ENCODE peak calls at places on chromosomes 4 and X, in nine cellular contexts. F is body of pancreas; D is choroid plexus epithelial cell; N is pancreas; M is A549; S is GM12878; R is GM06990; G is astrocyte of the spinal cord; O is naive thymus-derived CD4-positive, alpha-beta T cell. X is an unnamed sample.
A peak's percentile ranks its signal among the peaks of the same experiment; 100 is the strongest.

GRCh38 chr4:155033604-155034003 is 174.8 kb upstream of the NPY2R start:
- DNase-seq in F (no peak), D (no peak), N (no peak), M (no peak), S (no peak), R (no peak), G (no peak), O (no peak), X (no peak)

GRCh38 chr4:57109847-57110634 is at the start of gene IGFBP7:
- DNase-seq in F (peak; percentile 42), D (peak; percentile 67), N (peak; percentile 53), M (no peak), S (no peak), R (peak; percentile 9), G (peak; percentile 60), O (no peak), X (peak; percentile 63)

GRCh38 chr4:102599455-102599854 is 98.3 kb downstream of the NFKB1 start:
- DNase-seq in F (no peak), D (no peak), N (no peak), M (no peak), S (no peak), R (no peak), G (no peak), O (no peak), X (no peak)

GRCh38 chrX:39935414-39936064 is 162.2 kb downstream of the BCOR start:
- DNase-seq in F (no peak), D (peak; percentile 65), N (no peak), M (no peak), S (no peak), R (no peak), G (peak; percentile 50), O (no peak), X (no peak)

GRCh38 chrX:68820476-68821110 is 8.2 kb upstream of the EFNB1 start:
- DNase-seq in F (no peak), D (no peak), N (no peak), M (no peak), S (no peak), R (no peak), G (no peak), O (no peak), X (no peak)

GRCh38 chrX:14027511-14028019 is 2.1 kb downstream of the GEMIN8 start:
- DNase-seq in F (no peak), D (peak; percentile 46), N (no peak), M (no peak), S (peak; percentile 63), R (peak; percentile 67), G (peak; percentile 65), O (no peak), X (peak; percentile 87)

GRCh38 chr4:156609421-156609820 is 362.2 kb downstream of the PDGFC start:
- DNase-seq in F (no peak), D (no peak), N (no peak), M (no peak), S (no peak), R (no peak), G (no peak), O (no peak), X (no peak)

GRCh38 chr4:37225778-37226177 is 18.8 kb upstream of the NWD2 start:
- DNase-seq in F (no peak), D (no peak), N (no peak), M (no peak), S (no peak), R (no peak), G (no peak), O (no peak), X (no peak)

GRCh38 chr4:14650127-14650526 is 352.2 kb upstream of the CPEB2 start:
- DNase-seq in F (no peak), D (peak; percentile 49), N (no peak), M (no peak), S (no peak), R (no peak), G (peak; percentile 38), O (no peak), X (peak; percentile 19)

GRCh38 chrX:136768469-136769084 is 12.2 kb downstream of the ARHGEF6 start:
- DNase-seq in F (peak; percentile 35), D (peak; percentile 90), N (peak; percentile 29), M (no peak), S (no peak), R (peak; percentile 38), G (peak; percentile 95), O (no peak), X (peak; percentile 82)

GRCh38 chr4:128725405-128725804 is 84.1 kb upstream of the JADE1 start:
- DNase-seq in F (peak; percentile 62), D (no peak), N (peak; percentile 37), M (no peak), S (no peak), R (no peak), G (no peak), O (no peak), X (no peak)

GRCh38 chr4:2254665-2255500 is 7.0 kb downstream of the MXD4 start:
- DNase-seq in F (no peak), D (no peak), N (peak; percentile 7), M (no peak), S (no peak), R (peak; percentile 4), G (no peak), O (no peak), X (no peak)

GRCh38 chr4:40322853-40323252 is 12.3 kb upstream of the CHRNA9 start:
- DNase-seq in F (no peak), D (no peak), N (no peak), M (no peak), S (no peak), R (no peak), G (no peak), O (no peak), X (no peak)

GRCh38 chr4:87559090-87559837 is 30.1 kb upstream of the SPARCL1 start:
- DNase-seq in F (no peak), D (no peak), N (no peak), M (no peak), S (peak; percentile 50), R (peak; percentile 25), G (no peak), O (peak; percentile 36), X (no peak)

GRCh38 chrX:49198540-49199314 is 1.3 kb downstream of the SYP start:
- DNase-seq in F (no peak), D (no peak), N (no peak), M (no peak), S (no peak), R (no peak), G (no peak), O (no peak), X (no peak)
- H3K4me3 ChIP-seq in F (no peak overlapping the region), D (no peak overlapping the region), N (no peak overlapping the region), M (no peak overlapping the region), S (no peak overlapping the region), R (no peak overlapping the region), G (no peak overlapping the region), O (no peak overlapping the region), X (no peak overlapping the region)

GRCh38 chr4:47469951-47470350 is 6.4 kb upstream of the COMMD8 start:
- DNase-seq in F (no peak), D (peak; percentile 76), N (no peak), M (no peak), S (no peak), R (no peak), G (peak; percentile 57), O (no peak), X (peak; percentile 67)

GRCh38 chr4:47473351-47473750 is 9.8 kb upstream of the COMMD8 start:
- DNase-seq in F (no peak), D (no peak), N (no peak), M (no peak), S (no peak), R (no peak), G (no peak), O (no peak), X (no peak)

GRCh38 chr4:47471591-47471990 is 8.1 kb upstream of the COMMD8 start:
- DNase-seq in F (no peak), D (no peak), N (no peak), M (no peak), S (no peak), R (no peak), G (no peak), O (no peak), X (no peak)

GRCh38 chr4:47468686-47469365 is 5.3 kb upstream of the COMMD8 start:
- DNase-seq in F (no peak), D (peak; percentile 69), N (no peak), M (no peak), S (no peak), R (no peak), G (peak; percentile 32), O (no peak), X (peak; percentile 31)

DNA sequence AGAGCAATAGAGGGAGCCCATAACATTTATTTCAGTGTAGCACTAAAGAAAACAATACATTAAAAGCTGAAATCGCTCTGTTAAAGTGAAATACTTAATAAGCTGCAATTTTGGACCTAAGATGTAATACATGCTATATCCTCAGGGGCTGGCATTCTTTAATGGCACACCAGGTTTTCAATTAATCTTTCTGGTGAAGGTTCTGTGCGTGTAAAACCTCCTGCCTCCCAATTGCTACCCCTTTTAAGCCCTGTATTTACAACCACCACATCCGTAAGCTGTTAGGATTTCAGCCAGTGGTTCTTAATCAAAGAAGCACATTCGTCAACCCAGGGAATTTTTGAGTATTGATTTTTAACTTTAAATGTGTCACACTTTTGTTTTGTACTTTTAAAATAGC is 7.6 kb upstream of the COMMD8 start:
- DNase-seq in F (no peak), D (no peak), N (no peak), M (no peak), S (no peak), R (no peak), G (no peak), O (no peak), X (no peak)
- H3K4me3 ChIP-seq in F (no peak overlapping the region), D (no peak overlapping the region), N (no peak overlapping the region), M (no peak overlapping the region), S (no peak overlapping the region), R (no peak overlapping the region), G (no peak overlapping the region), O (no peak overlapping the region), X (no peak overlapping the region)

DNA sequence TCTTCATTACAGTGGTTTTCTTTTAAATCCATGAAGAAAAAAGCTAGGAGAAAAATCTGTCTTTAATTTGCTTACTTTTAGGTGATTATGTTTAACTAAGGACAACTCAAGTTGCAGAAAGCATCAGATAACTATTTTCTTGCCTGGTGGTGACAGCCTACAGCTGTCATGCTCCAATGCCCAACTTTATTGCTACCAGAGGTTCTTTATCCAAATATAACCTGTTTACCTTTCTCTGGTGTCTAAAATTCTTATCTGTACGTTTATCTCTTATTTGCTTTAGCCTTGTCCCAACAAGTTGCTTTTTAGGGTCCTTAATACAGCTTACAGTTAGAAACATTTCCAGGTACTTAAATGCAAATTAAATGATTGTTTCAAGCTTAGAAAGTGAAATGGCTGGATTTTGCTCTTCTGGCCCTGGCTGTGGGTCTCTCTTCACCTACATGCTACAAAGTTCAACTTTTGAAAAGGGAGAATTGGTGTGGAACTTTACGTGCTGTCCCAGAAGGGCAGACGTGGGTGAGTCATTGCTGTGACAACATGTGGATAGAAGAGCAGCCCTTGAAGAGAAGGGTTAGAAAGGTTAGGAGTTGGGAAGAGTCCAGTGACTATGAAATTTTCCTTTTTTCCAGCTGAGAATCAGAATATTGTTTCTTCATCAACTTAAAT is 60.7 kb downstream of the HPGD start:
- DNase-seq in F (peak; percentile 39), D (peak; percentile 30), N (peak; percentile 8), M (peak; percentile 40), S (no peak), R (no peak), G (peak; percentile 9), O (no peak), X (no peak)
- H3K4me3 ChIP-seq in F (no peak overlapping the region), D (no peak overlapping the region), N (no peak overlapping the region), M (no peak overlapping the region), S (no peak overlapping the region), R (no peak overlapping the region), G (no peak overlapping the region), O (no peak overlapping the region), X (no peak overlapping the region)

GRCh38 chrX:119802546-119802945 is 11.1 kb upstream of the RPL39 start:
- DNase-seq in F (no peak), D (no peak), N (no peak), M (no peak), S (no peak), R (no peak), G (no peak), O (no peak), X (no peak)

GRCh38 chrX:119801253-119802221 is 10.1 kb upstream of the RPL39 start:
- DNase-seq in F (no peak), D (no peak), N (no peak), M (no peak), S (no peak), R (no peak), G (no peak), O (no peak), X (no peak)
- H3K4me3 ChIP-seq in F (no peak overlapping the region), D (no peak overlapping the region), N (no peak overlapping the region), M (no peak overlapping the region), S (no peak overlapping the region), R (no peak overlapping the region), G (no peak overlapping the region), O (no peak overlapping the region), X (no peak overlapping the region)